ENCODE peak calls at places on chromosomes 7 and 10, in five cellular contexts. One of them, this sample, is unnamed.

GRCh38 chr10:119346063-119346835 is 138.9 kb downstream of the GRK5 start:
- DNase-seq in fibroblast of mammary gland: no peak
- DNase-seq in foreskin keratinocyte: no peak
- DNase-seq in AG10803: no peak
- DNase-seq in body of pancreas: no peak
- DNase-seq in this sample: no peak

GRCh38 chr10:90319188-90319914 is 538.5 kb downstream of the HTR7 start:
- DNase-seq in fibroblast of mammary gland: peak; percentile 95
- DNase-seq in body of pancreas: peak; percentile 32
- DNase-seq in AG10803: peak; percentile 43
- DNase-seq in foreskin keratinocyte: peak; percentile 92
- DNase-seq in this sample: peak; percentile 99

GRCh38 chr10:3935933-3936359 is 150.9 kb upstream of the KLF6 start:
- DNase-seq in fibroblast of mammary gland: no peak
- DNase-seq in AG10803: peak; percentile 52
- DNase-seq in body of pancreas: peak; percentile 83
- DNase-seq in foreskin keratinocyte: no peak
- DNase-seq in this sample: no peak

GRCh38 chr10:92240289-92241157 is 50.4 kb downstream of the CPEB3 start:
- DNase-seq in foreskin keratinocyte: peak; percentile 67
- DNase-seq in fibroblast of mammary gland: peak; percentile 64
- DNase-seq in body of pancreas: peak; percentile 72
- DNase-seq in AG10803: peak; percentile 55
- DNase-seq in this sample: no peak

GRCh38 chr7:77262311-77262710 is 62.7 kb upstream of the FGL2 start:
- DNase-seq in foreskin keratinocyte: no peak
- DNase-seq in fibroblast of mammary gland: no peak
- DNase-seq in body of pancreas: no peak
- DNase-seq in AG10803: no peak
- DNase-seq in this sample: no peak

GRCh38 chr7:18119985-18120384 is 92.3 kb upstream of the PRPS1L1 start:
- DNase-seq in AG10803: peak; percentile 9
- DNase-seq in fibroblast of mammary gland: peak; percentile 20
- DNase-seq in foreskin keratinocyte: no peak
- DNase-seq in body of pancreas: no peak
- DNase-seq in this sample: no peak

GRCh38 chr10:1602037-1602471 is 135.3 kb downstream of the ADARB2 start:
- DNase-seq in fibroblast of mammary gland: no peak
- DNase-seq in AG10803: no peak
- DNase-seq in foreskin keratinocyte: no peak
- DNase-seq in body of pancreas: no peak
- DNase-seq in this sample: no peak

GRCh38 chr10:44295619-44296222 is 89.2 kb downstream of the CXCL12 start:
- DNase-seq in AG10803: peak; percentile 59
- DNase-seq in fibroblast of mammary gland: peak; percentile 51
- DNase-seq in body of pancreas: no peak
- DNase-seq in foreskin keratinocyte: no peak
- DNase-seq in this sample: no peak

GRCh38 chr7:27526991-27527722 is 135.5 kb downstream of the HIBADH start:
- DNase-seq in body of pancreas: no peak
- DNase-seq in foreskin keratinocyte: no peak
- DNase-seq in fibroblast of mammary gland: peak; percentile 28
- DNase-seq in AG10803: peak; percentile 53
- DNase-seq in this sample: no peak

GRCh38 chr10:583433-583832 is 106.0 kb downstream of the DIP2C start:
- DNase-seq in fibroblast of mammary gland: no peak
- DNase-seq in body of pancreas: no peak
- DNase-seq in AG10803: no peak
- DNase-seq in foreskin keratinocyte: no peak
- DNase-seq in this sample: no peak

GRCh38 chr10:31927597-31928530 is 767 bp downstream of the ARHGAP12 start:
- DNase-seq in fibroblast of mammary gland: peak; percentile 35
- DNase-seq in body of pancreas: peak; percentile 39
- DNase-seq in AG10803: peak; percentile 45
- DNase-seq in foreskin keratinocyte: peak; percentile 65
- DNase-seq in this sample: no peak

GRCh38 chr10:13056461-13057077 is 43.4 kb upstream of the OPTN start:
- DNase-seq in foreskin keratinocyte: no peak
- DNase-seq in body of pancreas: no peak
- DNase-seq in AG10803: no peak
- DNase-seq in fibroblast of mammary gland: peak; percentile 25
- DNase-seq in this sample: no peak

GRCh38 chr7:30750574-30751256 is 1.2 kb upstream of the INMT start:
- DNase-seq in foreskin keratinocyte: no peak
- DNase-seq in body of pancreas: peak; percentile 46
- DNase-seq in AG10803: peak; percentile 98
- DNase-seq in fibroblast of mammary gland: peak; percentile 95
- DNase-seq in this sample: no peak

GRCh38 chr10:75779276-75779675 is 347.9 kb downstream of the LRMDA start:
- DNase-seq in fibroblast of mammary gland: no peak
- DNase-seq in AG10803: no peak
- DNase-seq in foreskin keratinocyte: no peak
- DNase-seq in body of pancreas: no peak
- DNase-seq in this sample: no peak

GRCh38 chr7:30888783-30889182 is 22.9 kb upstream of the AQP1 start:
- DNase-seq in fibroblast of mammary gland: peak; percentile 88
- DNase-seq in AG10803: peak; percentile 95
- DNase-seq in foreskin keratinocyte: peak; percentile 64
- DNase-seq in body of pancreas: no peak
- DNase-seq in this sample: peak; percentile 69

GRCh38 chr10:28429573-28430216 is 103.2 kb upstream of the WAC start:
- DNase-seq in fibroblast of mammary gland: peak; percentile 31
- DNase-seq in AG10803: peak; percentile 29
- DNase-seq in body of pancreas: no peak
- DNase-seq in foreskin keratinocyte: no peak
- DNase-seq in this sample: no peak

GRCh38 chr10:125555267-125555666 is 127.7 kb downstream of the TEX36 start:
- DNase-seq in foreskin keratinocyte: no peak
- DNase-seq in body of pancreas: no peak
- DNase-seq in AG10803: no peak
- DNase-seq in fibroblast of mammary gland: no peak
- DNase-seq in this sample: no peak

GRCh38 chr7:36228039-36228438 is 75.0 kb downstream of the EEPD1 start:
- DNase-seq in fibroblast of mammary gland: no peak
- DNase-seq in foreskin keratinocyte: no peak
- DNase-seq in body of pancreas: no peak
- DNase-seq in AG10803: peak; percentile 35
- DNase-seq in this sample: no peak

GRCh38 chr7:149500910-149501309 is 3.3 kb upstream of the ZNF746 start:
- DNase-seq in fibroblast of mammary gland: no peak
- DNase-seq in foreskin keratinocyte: no peak
- DNase-seq in AG10803: no peak
- DNase-seq in body of pancreas: no peak
- DNase-seq in this sample: no peak

GRCh38 chr7:22220947-22221346 is 136.0 kb downstream of the RAPGEF5 start:
- DNase-seq in AG10803: no peak
- DNase-seq in body of pancreas: no peak
- DNase-seq in foreskin keratinocyte: no peak
- DNase-seq in fibroblast of mammary gland: no peak
- DNase-seq in this sample: no peak

GRCh38 chr7:74306737-74307469 is 17.7 kb downstream of the CLIP2 start:
- DNase-seq in fibroblast of mammary gland: peak; percentile 81
- DNase-seq in AG10803: peak; percentile 75
- DNase-seq in foreskin keratinocyte: peak; percentile 33
- DNase-seq in body of pancreas: peak; percentile 68
- DNase-seq in this sample: peak; percentile 55

GRCh38 chr10:102673961-102674511 is 29.8 kb downstream of the TRIM8 start:
- DNase-seq in AG10803: peak; percentile 68
- DNase-seq in body of pancreas: peak; percentile 49
- DNase-seq in fibroblast of mammary gland: peak; percentile 73
- DNase-seq in foreskin keratinocyte: peak; percentile 86
- DNase-seq in this sample: peak; percentile 62

GRCh38 chr7:126411032-126411820 is 841.5 kb downstream of the GRM8 start:
- DNase-seq in AG10803: no peak
- DNase-seq in foreskin keratinocyte: no peak
- DNase-seq in fibroblast of mammary gland: no peak
- DNase-seq in body of pancreas: no peak
- DNase-seq in this sample: no peak

GRCh38 chr7:4239991-4240812 is 441.9 kb upstream of the FOXK1 start:
- DNase-seq in fibroblast of mammary gland: no peak
- DNase-seq in foreskin keratinocyte: no peak
- DNase-seq in body of pancreas: no peak
- DNase-seq in AG10803: no peak
- DNase-seq in this sample: no peak

GRCh38 chr10:102660891-102661613 is 16.8 kb downstream of the TRIM8 start:
- DNase-seq in body of pancreas: peak; percentile 88
- DNase-seq in fibroblast of mammary gland: peak; percentile 67
- DNase-seq in foreskin keratinocyte: no peak
- DNase-seq in AG10803: peak; percentile 84
- DNase-seq in this sample: no peak

GRCh38 chr10:124323145-124323725 is 95.5 kb downstream of the OAT start:
- DNase-seq in foreskin keratinocyte: peak; percentile 48
- DNase-seq in AG10803: peak; percentile 18
- DNase-seq in fibroblast of mammary gland: peak; percentile 44
- DNase-seq in body of pancreas: no peak
- DNase-seq in this sample: no peak

GRCh38 chr10:44963772-44964633 is 4.4 kb downstream of the RASSF4 start:
- DNase-seq in body of pancreas: peak; percentile 91
- DNase-seq in fibroblast of mammary gland: no peak
- DNase-seq in foreskin keratinocyte: no peak
- DNase-seq in AG10803: no peak
- DNase-seq in this sample: no peak

GRCh38 chr10:70549962-70550845 is 52.3 kb downstream of the PRF1 start:
- DNase-seq in foreskin keratinocyte: peak; percentile 22
- DNase-seq in fibroblast of mammary gland: peak; percentile 60
- DNase-seq in body of pancreas: peak; percentile 62
- DNase-seq in AG10803: peak; percentile 53
- DNase-seq in this sample: no peak

DNA sequence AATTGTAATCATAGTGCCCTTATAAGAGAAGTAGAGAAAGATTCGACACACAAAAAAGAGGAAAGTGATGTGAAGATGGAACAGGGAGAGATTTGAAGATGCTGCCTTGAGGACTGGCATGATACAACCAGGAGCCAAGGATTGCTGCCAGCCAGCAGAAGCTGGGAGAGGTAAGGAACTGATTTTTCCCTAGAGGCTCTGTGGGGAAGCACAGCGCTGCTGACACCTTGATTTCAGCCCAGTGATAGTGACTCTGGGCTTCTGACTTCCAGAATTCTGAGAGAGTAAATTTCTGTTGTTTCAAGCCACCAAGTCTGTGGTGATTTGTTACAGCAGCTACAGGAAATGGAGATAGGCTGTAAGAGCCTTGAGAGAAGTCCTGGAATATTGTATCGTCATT is 98.2 kb downstream of the RAB11FIP2 start:
- DNase-seq in AG10803: no peak
- DNase-seq in body of pancreas: no peak
- DNase-seq in fibroblast of mammary gland: no peak
- DNase-seq in foreskin keratinocyte: no peak
- DNase-seq in this sample: no peak
- TF ChIP-seq CTCF in AG10803: no peak
- TF ChIP-seq CTCF in body of pancreas: no peak
- TF ChIP-seq CTCF in fibroblast of mammary gland: no peak
- TF ChIP-seq CTCF in foreskin keratinocyte: no peak
- TF ChIP-seq CTCF in this sample: no peak

GRCh38 chr10:94098916-94099315 is 105.2 kb downstream of the PLCE1 start:
- DNase-seq in body of pancreas: no peak
- DNase-seq in foreskin keratinocyte: no peak
- DNase-seq in AG10803: no peak
- DNase-seq in fibroblast of mammary gland: no peak
- DNase-seq in this sample: no peak

GRCh38 chr10:94097656-94098055 is 103.9 kb downstream of the PLCE1 start:
- DNase-seq in foreskin keratinocyte: no peak
- DNase-seq in fibroblast of mammary gland: peak; percentile 13
- DNase-seq in AG10803: no peak
- DNase-seq in body of pancreas: no peak
- DNase-seq in this sample: no peak

GRCh38 chr10:94093286-94093905 is 99.7 kb downstream of the PLCE1 start:
- DNase-seq in AG10803: peak; percentile 17
- DNase-seq in fibroblast of mammary gland: peak; percentile 56
- DNase-seq in body of pancreas: no peak
- DNase-seq in foreskin keratinocyte: no peak
- DNase-seq in this sample: no peak

GRCh38 chr10:94092848-94093247 is 99.1 kb downstream of the PLCE1 start:
- DNase-seq in fibroblast of mammary gland: peak; percentile 82
- DNase-seq in body of pancreas: peak; percentile 31
- DNase-seq in AG10803: peak; percentile 43
- DNase-seq in foreskin keratinocyte: no peak
- DNase-seq in this sample: peak; percentile 25

DNA sequence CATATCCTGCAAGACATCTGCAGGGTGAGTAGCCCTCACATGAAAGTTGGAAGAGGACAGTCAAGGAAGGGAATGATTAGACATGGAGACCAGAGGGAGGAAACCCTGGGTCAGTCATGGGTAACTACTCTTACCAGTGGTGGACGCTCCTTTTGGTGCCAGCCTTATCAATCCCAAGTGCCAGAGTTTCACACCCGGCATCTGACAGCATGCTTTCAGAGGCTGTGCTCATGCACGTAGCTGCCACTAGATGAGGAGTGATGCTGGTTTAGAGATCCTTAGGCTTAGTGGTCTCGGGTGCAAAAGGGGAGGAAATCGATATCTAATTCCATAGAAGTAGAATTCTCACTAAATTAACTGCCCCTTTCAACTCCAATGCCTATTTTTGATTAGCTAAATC is 100.8 kb downstream of the PLCE1 start:
- DNase-seq in foreskin keratinocyte: no peak
- DNase-seq in AG10803: no peak
- DNase-seq in body of pancreas: no peak
- DNase-seq in fibroblast of mammary gland: no peak
- DNase-seq in this sample: no peak
- TF ChIP-seq CTCF in foreskin keratinocyte: no peak
- TF ChIP-seq CTCF in AG10803: no peak
- TF ChIP-seq CTCF in body of pancreas: no peak
- TF ChIP-seq CTCF in fibroblast of mammary gland: no peak
- TF ChIP-seq CTCF in this sample: no peak

DNA sequence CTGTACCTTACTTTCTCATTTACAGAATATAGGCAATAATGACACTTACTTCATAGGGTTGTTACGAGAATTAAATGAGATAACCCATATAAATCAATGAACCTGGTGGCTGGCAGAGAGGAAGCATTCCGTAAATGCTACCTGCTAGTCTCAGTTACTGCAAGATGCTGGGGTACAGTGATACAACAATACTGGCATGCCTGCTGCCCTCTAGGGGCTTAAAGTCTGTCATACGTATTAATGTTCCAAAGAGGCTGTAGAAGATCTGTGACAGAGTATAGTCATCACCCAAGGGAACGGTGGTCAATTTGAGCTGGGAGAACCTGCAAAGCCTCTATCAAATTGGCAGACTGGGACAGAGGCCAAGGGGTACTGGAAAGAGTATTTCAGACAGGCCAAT is 421.5 kb downstream of the GPAM start:
- DNase-seq in fibroblast of mammary gland: peak; percentile 8
- DNase-seq in foreskin keratinocyte: no peak
- DNase-seq in AG10803: no peak
- DNase-seq in body of pancreas: no peak
- DNase-seq in this sample: no peak
- TF ChIP-seq CTCF in fibroblast of mammary gland: no peak
- TF ChIP-seq CTCF in foreskin keratinocyte: no peak
- TF ChIP-seq CTCF in AG10803: peak; percentile 13
- TF ChIP-seq CTCF in body of pancreas: no peak
- TF ChIP-seq CTCF in this sample: no peak

DNA sequence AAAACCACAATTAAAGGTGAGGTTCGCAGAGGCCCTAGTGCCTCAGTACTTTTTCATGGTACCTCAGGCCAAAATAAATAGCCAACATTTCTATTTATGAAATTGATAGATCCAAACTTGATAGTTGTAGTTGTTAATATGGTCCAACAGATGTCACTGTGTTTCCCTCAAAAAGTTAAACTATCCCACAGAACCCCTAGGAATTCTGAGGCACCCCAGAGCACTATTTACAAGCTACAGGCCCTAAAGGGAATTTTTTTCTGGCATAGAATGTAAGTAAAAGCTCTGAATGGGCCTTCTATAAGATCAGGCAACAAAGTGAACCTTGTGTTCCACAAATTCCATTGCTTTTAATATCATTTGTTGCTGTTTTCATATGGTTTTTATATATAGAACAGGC is 3.8 kb upstream of the ARL4A start:
- DNase-seq in foreskin keratinocyte: no peak
- DNase-seq in AG10803: peak; percentile 27
- DNase-seq in body of pancreas: no peak
- DNase-seq in fibroblast of mammary gland: peak; percentile 41
- DNase-seq in this sample: no peak
- TF ChIP-seq CTCF in foreskin keratinocyte: peak; percentile 65
- TF ChIP-seq CTCF in AG10803: peak; percentile 53
- TF ChIP-seq CTCF in body of pancreas: no peak
- TF ChIP-seq CTCF in fibroblast of mammary gland: peak; percentile 40
- TF ChIP-seq CTCF in this sample: peak; percentile 14

This sample was measured in kidney epithelial cell.